ENCODE peak calls at places on chromosomes 5 and 9, in eight cellular contexts. F is NCI-H69, U is body of pancreas, E is lower leg skin, H is ecto neural progenitor cell, J is iris pigment epithelial cell, O is neural crest cell, S is heart left ventricle. K is an unnamed sample.

GRCh38 chr9:109912082-109912581 is 132.1 kb downstream of the PALM2AKAP2 start:
- DNase-seq in F (peak; percentile 46), U (no peak), E (no peak), H (no peak), J (no peak), O (no peak), S (no peak), K (no peak)

GRCh38 chr9:78369644-78370219 is 72.8 kb downstream of the PSAT1 start:
- DNase-seq in F (peak; percentile 78), U (peak; percentile 79), E (peak; percentile 89), H (peak; percentile 85), J (peak; percentile 68), O (peak; percentile 84), S (peak; percentile 70), K (peak; percentile 75)

GRCh38 chr9:33816327-33817252 is at the start of gene UBE2R2:
- DNase-seq in F (peak; percentile 99), U (peak; percentile 92), E (peak; percentile 98), H (peak; percentile 95), J (peak; percentile 90), O (peak; percentile 76), S (peak; percentile 95), K (peak; percentile 93)

GRCh38 chr9:16367605-16368424 is 502.7 kb downstream of the BNC2 start:
- DNase-seq in F (peak; percentile 66), U (no peak), E (no peak), H (no peak), J (peak; percentile 70), O (no peak), S (no peak), K (no peak)

GRCh38 chr9:132548971-132549649 is 33.3 kb upstream of the BARHL1 start:
- DNase-seq in F (peak; percentile 48), U (no peak), E (no peak), H (no peak), J (no peak), O (no peak), S (no peak), K (no peak)

GRCh38 chr9:89518466-89519392 is 20.8 kb upstream of the SEMA4D start:
- DNase-seq in F (no peak), U (no peak), E (no peak), H (no peak), J (no peak), O (no peak), S (no peak), K (no peak)

GRCh38 chr5:137264041-137264440 is 235.1 kb downstream of the SPOCK1 start:
- DNase-seq in F (no peak), U (no peak), E (peak; percentile 60), H (no peak), J (no peak), O (no peak), S (no peak), K (no peak)

GRCh38 chr5:172350212-172351181 is 66.9 kb upstream of the UBTD2 start:
- DNase-seq in F (no peak), U (no peak), E (no peak), H (no peak), J (no peak), O (no peak), S (no peak), K (peak; percentile 39)

GRCh38 chr5:173228639-173229380 is 6.2 kb downstream of the NKX2-5 start:
- DNase-seq in F (no peak), U (no peak), E (no peak), H (peak; percentile 75), J (no peak), O (no peak), S (peak; percentile 48), K (no peak)

GRCh38 chr5:91642592-91642991 is 259.5 kb upstream of the ARRDC3 start:
- DNase-seq in F (peak; percentile 24), U (no peak), E (no peak), H (no peak), J (no peak), O (no peak), S (no peak), K (no peak)

GRCh38 chr5:127094161-127094560 is 20.9 kb upstream of the C5orf63 start:
- DNase-seq in F (no peak), U (no peak), E (no peak), H (no peak), J (peak; percentile 36), O (no peak), S (no peak), K (no peak)

GRCh38 chr9:127785933-127786772 is at the start of gene CDK9:
- DNase-seq in F (peak; percentile 96), U (peak; percentile 93), E (peak; percentile 98), H (peak; percentile 95), J (peak; percentile 92), O (peak; percentile 89), S (peak; percentile 94), K (peak; percentile 91)

GRCh38 chr9:128034821-128035764 is 32.0 kb downstream of the NAIF1 start:
- DNase-seq in F (peak; percentile 90), U (peak; percentile 76), E (peak; percentile 92), H (peak; percentile 75), J (peak; percentile 69), O (peak; percentile 53), S (peak; percentile 62), K (peak; percentile 69)

GRCh38 chr5:153974131-153974812 is 64.4 kb downstream of the FAM114A2 start:
- DNase-seq in F (peak; percentile 66), U (no peak), E (no peak), H (peak; percentile 55), J (peak; percentile 52), O (peak; percentile 36), S (no peak), K (no peak)

GRCh38 chr9:124353811-124354274 is 61.4 kb downstream of the PSMB7 start:
- DNase-seq in F (no peak), U (no peak), E (peak; percentile 61), H (no peak), J (peak; percentile 55), O (no peak), S (no peak), K (no peak)

GRCh38 chr9:136694163-136694864 is 7.1 kb upstream of the AGPAT2 start:
- DNase-seq in F (peak; percentile 77), U (peak; percentile 79), E (no peak), H (peak; percentile 81), J (peak; percentile 28), O (peak; percentile 61), S (peak; percentile 77), K (peak; percentile 84)

K was measured in lower lobe of right lung.